ENCODE peak calls at places on chromosomes 12 and 14, in ten cellular contexts. B, H, U, T, X, E, K, Y, G and I are unnamed samples.

GRCh38 chr12:118052324-118053070 is 8.5 kb downstream of the WSB2 start:
- DNase-seq in K (peak), G (no peak), U (peak), X (peak), B (peak), H (peak), Y (peak), T (peak), E (no peak), I (no peak)

GRCh38 chr14:22200977-22201605 is 387.9 kb downstream of the DAD1 start:
- DNase-seq in Y (no peak), X (peak), G (no peak), K (peak), H (no peak), U (peak), T (peak), B (no peak), E (no peak), I (no peak)

GRCh38 chr14:93045211-93045674 is 70.5 kb downstream of the ITPK1 start:
- DNase-seq in H (no peak), B (no peak), U (no peak), Y (no peak), K (peak), X (no peak), E (no peak), G (no peak), T (no peak), I (no peak)

GRCh38 chr14:32724864-32725550 is 213.7 kb upstream of the NPAS3 start:
- DNase-seq in H (no peak), K (peak), B (no peak), Y (no peak), E (no peak), G (no peak), X (peak), U (peak), T (no peak), I (no peak)

GRCh38 chr12:116520801-116521471 is 38.2 kb upstream of the MAP1LC3B2 start:
- DNase-seq in U (peak), X (peak), B (no peak), Y (peak), T (no peak), K (peak), E (no peak), H (no peak), G (no peak), I (no peak)

GRCh38 chr14:99971087-99971928 is 93.9 kb upstream of the EVL start:
- DNase-seq in E (peak), G (no peak), U (peak), Y (peak), K (peak), H (no peak), X (peak), B (peak), T (peak), I (peak)

GRCh38 chr12:30992381-30992780 is 65.8 kb downstream of the TSPAN11 start:
- DNase-seq in T (no peak), H (no peak), B (no peak), U (no peak), K (no peak), E (no peak), G (no peak), X (no peak), Y (no peak), I (no peak)

GRCh38 chr12:119556830-119557229 is 36.7 kb upstream of the TMEM233 start:
- DNase-seq in Y (no peak), T (no peak), G (no peak), H (no peak), B (no peak), K (no peak), E (no peak), U (peak), X (no peak), I (no peak)

GRCh38 chr14:69138189-69138535 is 14.8 kb downstream of the DCAF5 start:
- DNase-seq in E (no peak), K (peak), G (no peak), H (no peak), Y (no peak), T (no peak), X (peak), U (peak), B (no peak), I (no peak)

DNA sequence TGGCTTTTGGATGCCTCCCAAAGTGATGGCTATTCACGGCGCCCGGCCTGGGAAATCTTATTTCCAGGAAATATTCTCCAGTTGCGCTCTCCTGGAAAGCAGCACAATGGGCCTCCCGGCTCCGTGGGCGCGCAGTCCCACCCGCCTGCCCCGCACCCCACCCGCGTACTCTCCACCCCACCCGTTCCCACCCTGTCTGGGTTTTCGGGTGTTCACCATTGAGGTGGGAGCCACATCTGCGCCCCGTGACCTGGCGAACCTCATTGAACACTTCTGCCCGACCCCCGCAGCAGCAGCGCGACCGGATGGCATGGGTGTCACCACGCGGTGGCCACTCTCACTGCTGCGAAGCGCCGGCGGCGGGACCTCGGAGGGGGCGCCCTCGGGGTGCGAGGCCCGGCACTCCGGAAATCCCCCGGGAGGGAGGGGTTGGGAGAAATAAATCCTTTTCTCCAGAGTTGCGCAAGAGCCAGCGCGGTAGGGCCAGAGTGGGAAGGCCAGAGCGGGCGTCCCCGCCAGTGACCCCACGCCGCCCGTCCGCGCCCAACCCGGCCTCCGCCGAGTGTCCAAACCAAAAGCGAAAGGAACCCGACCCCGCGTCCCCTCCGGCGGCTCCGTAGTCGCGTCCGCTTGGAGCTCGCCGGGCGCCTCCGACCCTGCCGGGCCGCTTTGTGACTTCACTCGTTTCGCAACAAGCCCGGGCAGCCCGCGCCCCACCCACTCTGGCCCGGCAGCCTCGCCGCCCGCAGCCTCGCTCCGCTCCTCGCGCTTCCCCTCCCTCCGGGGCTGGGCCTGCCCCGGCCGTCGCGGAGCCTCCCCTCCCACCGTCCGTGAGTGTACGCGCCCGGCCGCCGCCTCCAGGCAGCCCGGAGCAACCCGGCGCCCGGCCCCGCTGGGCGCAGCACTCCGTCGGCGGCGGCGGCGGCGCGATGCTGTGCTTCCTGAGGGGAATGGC is at the start of gene DRAM1:
- DNase-seq in U (peak), H (peak), T (peak), E (peak), B (peak), K (peak), X (peak), G (peak), Y (peak), I (peak)
- TF ChIP-seq CTCF in U (no peak), H (no peak), T (no peak), E (no peak), B (peak), K (no peak), X (peak), G (no peak), Y (no peak), I (no peak)

GRCh38 chr14:63995285-63995684 is 142.5 kb downstream of the SYNE2 start:
- DNase-seq in X (no peak), Y (no peak), B (no peak), H (no peak), K (no peak), U (no peak), G (no peak), T (no peak), E (no peak), I (no peak)

GRCh38 chr14:63991833-63992232 is 139.0 kb downstream of the SYNE2 start:
- DNase-seq in U (no peak), B (no peak), G (no peak), H (no peak), T (no peak), Y (no peak), X (no peak), E (no peak), K (no peak), I (no peak)

GRCh38 chr14:63996016-63996415 is 143.2 kb downstream of the SYNE2 start:
- DNase-seq in B (no peak), E (no peak), Y (no peak), U (no peak), H (no peak), X (no peak), T (no peak), K (no peak), G (no peak), I (no peak)

GRCh38 chr14:63992858-63993257 is 140.1 kb downstream of the SYNE2 start:
- DNase-seq in B (no peak), T (no peak), U (peak), H (no peak), Y (no peak), K (no peak), G (no peak), X (no peak), E (no peak), I (no peak)

GRCh38 chr14:63993992-63994391 is 141.2 kb downstream of the SYNE2 start:
- DNase-seq in E (peak), K (no peak), T (no peak), G (no peak), H (no peak), X (no peak), B (no peak), Y (no peak), U (peak), I (no peak)
- TF ChIP-seq CTCF in E (no peak), K (peak), T (peak), G (peak), H (no peak), X (peak), B (peak), Y (no peak), U (peak), I (no peak)

DNA sequence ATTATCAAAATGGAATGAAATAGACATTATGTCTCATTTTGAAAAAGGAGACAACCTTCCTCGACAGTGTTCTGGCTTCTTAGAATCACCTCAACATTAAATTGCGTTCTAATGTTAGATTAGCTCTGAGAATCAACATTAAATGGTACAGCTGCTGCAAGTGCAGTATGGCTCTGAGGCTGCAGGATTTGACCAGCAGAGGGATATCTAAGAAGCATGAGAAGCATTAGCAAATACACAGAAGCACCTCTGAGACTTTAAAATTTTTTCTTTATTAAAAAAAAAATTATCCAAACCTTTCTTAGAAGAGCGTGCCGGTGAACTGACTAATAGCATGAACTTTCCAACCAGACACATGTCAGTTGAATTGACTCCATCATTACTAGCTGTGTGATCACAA is 253.4 kb upstream of the LRIG3 start:
- DNase-seq in H (no peak), G (no peak), X (no peak), K (no peak), E (no peak), Y (no peak), U (no peak), T (no peak), B (no peak), I (no peak)
- TF ChIP-seq CTCF in H (no peak), G (no peak), X (peak), K (peak), E (no peak), Y (no peak), U (no peak), T (peak), B (no peak), I (no peak)

GRCh38 chr12:77736219-77736965 is 94.3 kb upstream of the NAV3 start:
- DNase-seq in X (no peak), H (no peak), G (no peak), T (no peak), K (no peak), Y (no peak), E (no peak), B (no peak), U (no peak), I (no peak)
- TF ChIP-seq CTCF in X (no peak), H (no peak), G (no peak), T (peak), K (no peak), Y (no peak), E (no peak), B (no peak), U (no peak), I (no peak)

GRCh38 chr12:100830003-100830795 is 35.6 kb downstream of the ANO4 start:
- DNase-seq in G (no peak), K (no peak), B (no peak), X (no peak), T (no peak), Y (no peak), E (no peak), H (no peak), U (no peak), I (no peak)

GRCh38 chr12:100824476-100824875 is 29.9 kb downstream of the ANO4 start:
- DNase-seq in T (no peak), E (no peak), K (no peak), U (no peak), G (no peak), Y (no peak), X (no peak), B (no peak), H (no peak), I (no peak)

GRCh38 chr12:100826323-100826722 is 31.7 kb downstream of the ANO4 start:
- DNase-seq in U (peak), B (no peak), E (no peak), H (no peak), G (no peak), X (peak), Y (no peak), T (peak), K (peak), I (no peak)

GRCh38 chr12:100823988-100824387 is 29.4 kb downstream of the ANO4 start:
- DNase-seq in E (no peak), B (no peak), T (peak), U (no peak), K (peak), G (no peak), H (no peak), X (peak), Y (no peak), I (no peak)

GRCh38 chr12:100827901-100828520 is 33.4 kb downstream of the ANO4 start:
- DNase-seq in G (no peak), T (peak), B (no peak), Y (no peak), U (peak), E (no peak), X (peak), H (no peak), K (peak), I (no peak)
- TF ChIP-seq CTCF in G (peak), T (peak), B (peak), Y (no peak), U (peak), E (no peak), X (peak), H (peak), K (peak), I (no peak)

DNA sequence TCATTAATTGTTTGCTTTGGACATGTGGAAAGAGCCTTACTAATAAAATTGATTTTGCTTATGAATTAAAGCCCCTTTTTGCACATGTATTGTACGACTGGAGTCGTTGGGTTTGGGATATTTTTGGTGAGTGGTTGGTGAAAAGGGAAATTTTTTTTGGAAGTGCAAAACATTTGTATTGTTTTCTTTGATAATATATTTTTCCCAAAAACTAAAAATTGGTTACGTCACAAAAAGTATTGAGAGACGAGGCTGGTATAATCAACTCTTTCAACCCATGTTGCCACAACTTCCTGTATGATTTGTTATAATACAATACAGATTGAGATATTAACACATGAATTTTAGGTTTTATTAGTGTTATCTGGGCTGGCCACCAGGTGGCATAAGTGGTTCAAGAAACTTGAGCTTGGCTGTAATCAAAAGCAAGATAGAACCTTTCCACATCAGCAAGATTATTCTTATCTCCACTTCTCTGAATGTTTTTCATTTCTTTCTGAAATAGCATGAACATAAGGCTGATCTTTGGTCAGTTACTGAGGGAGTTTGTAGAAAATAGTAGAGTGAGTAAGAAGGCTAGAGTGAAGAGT is 8.7 kb downstream of the NGDN start:
- DNase-seq in G (no peak), H (no peak), U (peak), Y (no peak), E (peak), T (peak), B (no peak), X (peak), K (peak), I (no peak)
- TF ChIP-seq CTCF in G (peak), H (peak), U (peak), Y (no peak), E (peak), T (peak), B (peak), X (peak), K (peak), I (peak)

GRCh38 chr12:71441836-71442566 is 2.4 kb downstream of the LGR5 start:
- DNase-seq in B (no peak), U (no peak), T (no peak), Y (no peak), H (no peak), G (no peak), X (no peak), E (no peak), K (no peak), I (no peak)
- TF ChIP-seq CTCF in B (no peak), U (no peak), T (no peak), Y (no peak), H (no peak), G (no peak), X (no peak), E (no peak), K (no peak), I (no peak)

DNA sequence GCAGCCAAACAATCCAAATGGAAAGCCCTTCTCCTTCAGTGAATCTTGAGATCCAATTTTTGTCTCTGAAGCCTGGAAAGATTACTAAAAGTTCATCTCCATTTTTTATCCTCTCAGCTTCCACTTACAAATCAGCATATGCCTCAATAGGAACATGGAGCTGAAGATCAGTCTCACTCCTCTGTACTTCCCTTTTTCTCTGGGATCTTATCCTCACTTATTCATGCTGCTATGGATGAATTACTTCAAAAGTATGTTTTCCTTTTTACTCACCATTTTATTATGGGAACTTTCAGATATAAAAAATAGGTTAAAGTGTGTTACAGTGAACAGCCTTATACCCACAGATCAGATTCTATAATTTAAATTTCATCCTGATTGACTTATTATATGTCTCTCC is 14.4 kb upstream of the NTF3 start:
- DNase-seq in Y (no peak), K (peak), X (no peak), T (no peak), U (no peak), E (no peak), G (no peak), B (no peak), H (no peak), I (no peak)
- TF ChIP-seq CTCF in Y (no peak), K (no peak), X (no peak), T (no peak), U (no peak), E (no peak), G (no peak), B (no peak), H (no peak), I (no peak)